ENCODE peak calls at places on chromosomes 12 and 14, in nine cellular contexts. One of them, this sample, is unnamed.

GRCh38 chr14:61561657-61562276 is 133.5 kb upstream of the HIF1A start:
- DNase-seq in nephron progenitor cell: peak; percentile 61
- DNase-seq in mammary epithelial cell: peak; percentile 91
- DNase-seq in DND-41: no peak
- DNase-seq in cardiac fibroblast: peak; percentile 99
- DNase-seq in A549: peak; percentile 95
- DNase-seq in right lobe of liver: peak; percentile 85
- DNase-seq in A673: peak; percentile 23
- DNase-seq in pancreas: peak; percentile 81
- DNase-seq in this sample: no peak

GRCh38 chr12:128402481-128402880 is 135.5 kb downstream of the TMEM132C start:
- DNase-seq in nephron progenitor cell: peak; percentile 23
- DNase-seq in mammary epithelial cell: no peak
- DNase-seq in DND-41: no peak
- DNase-seq in cardiac fibroblast: no peak
- DNase-seq in A549: no peak
- DNase-seq in right lobe of liver: no peak
- DNase-seq in A673: no peak
- DNase-seq in pancreas: no peak
- DNase-seq in this sample: no peak

GRCh38 chr12:71652656-71653055 is 11.0 kb downstream of the ZFC3H1 start:
- DNase-seq in nephron progenitor cell: no peak
- DNase-seq in mammary epithelial cell: no peak
- DNase-seq in DND-41: no peak
- DNase-seq in cardiac fibroblast: peak; percentile 9
- DNase-seq in A549: no peak
- DNase-seq in right lobe of liver: no peak
- DNase-seq in A673: no peak
- DNase-seq in pancreas: no peak
- DNase-seq in this sample: no peak

GRCh38 chr12:3746758-3747157 is 6.2 kb downstream of the CRACR2A start:
- DNase-seq in nephron progenitor cell: no peak
- DNase-seq in mammary epithelial cell: no peak
- DNase-seq in DND-41: no peak
- DNase-seq in cardiac fibroblast: no peak
- DNase-seq in A549: no peak
- DNase-seq in right lobe of liver: no peak
- DNase-seq in A673: no peak
- DNase-seq in pancreas: no peak
- DNase-seq in this sample: no peak

GRCh38 chr12:83432176-83432719 is 745.5 kb downstream of the TMTC2 start:
- DNase-seq in nephron progenitor cell: no peak
- DNase-seq in mammary epithelial cell: no peak
- DNase-seq in DND-41: no peak
- DNase-seq in cardiac fibroblast: no peak
- DNase-seq in A549: no peak
- DNase-seq in right lobe of liver: no peak
- DNase-seq in A673: peak; percentile 8
- DNase-seq in pancreas: no peak
- DNase-seq in this sample: no peak

GRCh38 chr14:64673748-64674147 is 30.5 kb upstream of the PLEKHG3 start:
- DNase-seq in nephron progenitor cell: no peak
- DNase-seq in mammary epithelial cell: peak; percentile 98
- DNase-seq in DND-41: peak; percentile 43
- DNase-seq in cardiac fibroblast: no peak
- DNase-seq in A549: no peak
- DNase-seq in right lobe of liver: no peak
- DNase-seq in A673: no peak
- DNase-seq in pancreas: no peak
- DNase-seq in this sample: no peak

GRCh38 chr12:121505513-121505912 is 75.3 kb downstream of the KDM2B start:
- DNase-seq in nephron progenitor cell: no peak
- DNase-seq in mammary epithelial cell: no peak
- DNase-seq in DND-41: no peak
- DNase-seq in cardiac fibroblast: peak; percentile 34
- DNase-seq in A549: no peak
- DNase-seq in right lobe of liver: no peak
- DNase-seq in A673: no peak
- DNase-seq in pancreas: no peak
- DNase-seq in this sample: no peak

GRCh38 chr14:99055816-99056215 is 216.2 kb downstream of the BCL11B start:
- DNase-seq in nephron progenitor cell: no peak
- DNase-seq in mammary epithelial cell: no peak
- DNase-seq in DND-41: peak; percentile 56
- DNase-seq in cardiac fibroblast: no peak
- DNase-seq in A549: no peak
- DNase-seq in right lobe of liver: no peak
- DNase-seq in A673: no peak
- DNase-seq in pancreas: no peak
- DNase-seq in this sample: no peak

GRCh38 chr14:103109789-103110415 is 13.4 kb upstream of the TNFAIP2 start:
- DNase-seq in nephron progenitor cell: peak; percentile 42
- DNase-seq in mammary epithelial cell: no peak
- DNase-seq in DND-41: no peak
- DNase-seq in cardiac fibroblast: peak; percentile 81
- DNase-seq in A549: peak; percentile 91
- DNase-seq in right lobe of liver: peak; percentile 53
- DNase-seq in A673: no peak
- DNase-seq in pancreas: no peak
- DNase-seq in this sample: peak; percentile 61

GRCh38 chr14:100474176-100474575 is 113.0 kb downstream of the BEGAIN start:
- DNase-seq in nephron progenitor cell: no peak
- DNase-seq in mammary epithelial cell: no peak
- DNase-seq in DND-41: no peak
- DNase-seq in cardiac fibroblast: no peak
- DNase-seq in A549: no peak
- DNase-seq in right lobe of liver: no peak
- DNase-seq in A673: no peak
- DNase-seq in pancreas: no peak
- DNase-seq in this sample: no peak

GRCh38 chr12:123813349-123813748 is 51.2 kb downstream of the DNAH10 start:
- DNase-seq in nephron progenitor cell: no peak
- DNase-seq in mammary epithelial cell: peak; percentile 12
- DNase-seq in DND-41: no peak
- DNase-seq in cardiac fibroblast: no peak
- DNase-seq in A549: no peak
- DNase-seq in right lobe of liver: no peak
- DNase-seq in A673: peak; percentile 53
- DNase-seq in pancreas: no peak
- DNase-seq in this sample: no peak

DNA sequence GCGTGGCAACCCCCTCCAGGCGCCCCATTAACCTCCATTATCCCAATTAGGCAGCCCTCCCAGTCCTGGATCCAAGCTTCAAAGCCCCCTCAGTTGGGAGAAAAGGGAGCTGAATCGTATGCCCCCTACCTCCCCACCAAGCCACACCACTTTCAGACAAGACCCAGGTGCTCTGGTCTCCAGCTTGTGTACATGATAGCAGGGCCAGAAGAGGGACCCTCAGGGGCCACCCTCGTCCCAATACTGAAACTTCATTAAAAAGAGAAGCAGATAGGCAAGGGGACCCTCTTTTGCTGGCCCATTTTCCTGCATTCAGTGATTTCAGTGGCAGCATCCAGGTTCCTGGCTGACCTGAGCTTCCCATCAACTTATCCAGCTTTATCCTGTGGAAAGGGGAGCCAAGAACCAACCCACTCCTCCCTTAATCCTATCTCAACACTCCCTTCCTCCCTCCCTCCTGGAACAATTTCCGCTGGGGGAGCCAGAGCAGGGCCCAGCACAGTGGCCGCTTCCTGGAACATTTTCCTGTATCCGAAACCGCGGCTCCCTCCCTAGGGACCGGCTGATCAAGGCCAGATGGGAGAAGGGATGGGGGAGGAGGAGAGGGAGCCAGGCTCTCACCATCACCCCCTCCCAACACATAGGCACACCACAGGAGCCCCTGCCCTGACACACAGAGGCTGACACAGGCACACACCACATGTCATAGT is 9.5 kb upstream of the SP7 start:
- DNase-seq in nephron progenitor cell: peak; percentile 35
- DNase-seq in mammary epithelial cell: no peak
- DNase-seq in DND-41: no peak
- DNase-seq in cardiac fibroblast: peak; percentile 64
- DNase-seq in A549: no peak
- DNase-seq in right lobe of liver: peak; percentile 42
- DNase-seq in A673: peak; percentile 94
- DNase-seq in pancreas: no peak
- DNase-seq in this sample: peak; percentile 56
- TF ChIP-seq CTCF in nephron progenitor cell: no peak
- TF ChIP-seq CTCF in mammary epithelial cell: no peak
- TF ChIP-seq CTCF in DND-41: no peak
- TF ChIP-seq CTCF in cardiac fibroblast: no peak
- TF ChIP-seq CTCF in A549: no peak
- TF ChIP-seq CTCF in right lobe of liver: no peak
- TF ChIP-seq CTCF in A673: no peak
- TF ChIP-seq CTCF in pancreas: no peak
- TF ChIP-seq CTCF in this sample: no peak

GRCh38 chr12:93767524-93767863 is 90.3 kb downstream of the CRADD start:
- DNase-seq in nephron progenitor cell: no peak
- DNase-seq in mammary epithelial cell: no peak
- DNase-seq in DND-41: peak; percentile 60
- DNase-seq in cardiac fibroblast: no peak
- DNase-seq in A549: no peak
- DNase-seq in right lobe of liver: no peak
- DNase-seq in A673: peak; percentile 26
- DNase-seq in pancreas: no peak
- DNase-seq in this sample: no peak
- TF ChIP-seq CTCF in nephron progenitor cell: no peak
- TF ChIP-seq CTCF in mammary epithelial cell: no peak
- TF ChIP-seq CTCF in DND-41: no peak
- TF ChIP-seq CTCF in cardiac fibroblast: no peak
- TF ChIP-seq CTCF in A549: no peak
- TF ChIP-seq CTCF in right lobe of liver: no peak
- TF ChIP-seq CTCF in A673: peak; percentile 8
- TF ChIP-seq CTCF in pancreas: no peak
- TF ChIP-seq CTCF in this sample: no peak

GRCh38 chr12:11497438-11497837 is 102.1 kb upstream of the PRB2 start:
- DNase-seq in nephron progenitor cell: no peak
- DNase-seq in mammary epithelial cell: no peak
- DNase-seq in DND-41: no peak
- DNase-seq in cardiac fibroblast: no peak
- DNase-seq in A549: no peak
- DNase-seq in right lobe of liver: peak; percentile 66
- DNase-seq in A673: no peak
- DNase-seq in pancreas: no peak
- DNase-seq in this sample: no peak

GRCh38 chr12:11499802-11500201 is 104.4 kb upstream of the PRB2 start:
- DNase-seq in nephron progenitor cell: no peak
- DNase-seq in mammary epithelial cell: no peak
- DNase-seq in DND-41: no peak
- DNase-seq in cardiac fibroblast: no peak
- DNase-seq in A549: no peak
- DNase-seq in right lobe of liver: no peak
- DNase-seq in A673: no peak
- DNase-seq in pancreas: no peak
- DNase-seq in this sample: no peak

GRCh38 chr12:11500861-11501230 is 105.5 kb upstream of the PRB2 start:
- DNase-seq in nephron progenitor cell: no peak
- DNase-seq in mammary epithelial cell: no peak
- DNase-seq in DND-41: no peak
- DNase-seq in cardiac fibroblast: no peak
- DNase-seq in A549: no peak
- DNase-seq in right lobe of liver: no peak
- DNase-seq in A673: no peak
- DNase-seq in pancreas: no peak
- DNase-seq in this sample: no peak

GRCh38 chr12:11497995-11498394 is 102.6 kb upstream of the PRB2 start:
- DNase-seq in nephron progenitor cell: no peak
- DNase-seq in mammary epithelial cell: no peak
- DNase-seq in DND-41: no peak
- DNase-seq in cardiac fibroblast: no peak
- DNase-seq in A549: no peak
- DNase-seq in right lobe of liver: no peak
- DNase-seq in A673: no peak
- DNase-seq in pancreas: no peak
- DNase-seq in this sample: no peak

DNA sequence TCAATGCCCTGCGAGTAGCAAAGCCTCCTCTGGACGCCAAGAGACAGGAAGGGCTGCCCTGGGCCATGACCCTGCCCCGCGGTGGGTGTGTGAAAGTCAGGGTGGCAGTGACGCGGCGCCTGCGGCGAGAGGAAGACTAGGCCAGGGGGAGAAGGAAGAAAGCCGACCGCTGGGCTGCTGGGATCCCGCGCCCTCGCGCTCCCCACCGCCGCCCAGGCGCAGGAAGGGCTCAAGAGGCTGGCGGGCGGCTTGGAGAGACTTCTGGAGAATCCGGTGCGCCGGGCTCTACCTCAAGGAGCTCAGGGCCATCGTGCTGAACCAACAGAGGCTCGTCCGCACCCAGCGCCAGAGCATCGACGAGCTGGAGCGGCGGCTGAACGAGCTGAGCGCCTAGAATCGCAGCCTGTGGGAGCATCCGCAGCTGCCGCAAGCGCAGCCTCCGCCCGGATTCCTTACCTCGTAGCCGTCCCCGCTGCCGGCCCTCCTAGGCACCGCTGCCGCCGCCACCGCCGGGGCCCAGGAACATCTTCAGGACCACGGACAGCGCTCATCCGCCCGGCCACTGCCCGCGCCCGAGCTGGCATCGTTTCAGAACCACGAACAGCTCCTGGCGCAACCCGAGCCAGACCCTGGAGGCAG is 105.0 kb upstream of the PRB2 start:
- DNase-seq in nephron progenitor cell: peak; percentile 99
- DNase-seq in mammary epithelial cell: peak; percentile 73
- DNase-seq in DND-41: peak; percentile 66
- DNase-seq in cardiac fibroblast: peak; percentile 65
- DNase-seq in A549: peak; percentile 52
- DNase-seq in right lobe of liver: peak; percentile 79
- DNase-seq in A673: peak; percentile 89
- DNase-seq in pancreas: peak; percentile 80
- DNase-seq in this sample: peak; percentile 64
- TF ChIP-seq CTCF in nephron progenitor cell: no peak
- TF ChIP-seq CTCF in mammary epithelial cell: no peak
- TF ChIP-seq CTCF in DND-41: no peak
- TF ChIP-seq CTCF in cardiac fibroblast: no peak
- TF ChIP-seq CTCF in A549: no peak
- TF ChIP-seq CTCF in right lobe of liver: no peak
- TF ChIP-seq CTCF in A673: no peak
- TF ChIP-seq CTCF in pancreas: no peak
- TF ChIP-seq CTCF in this sample: no peak

DNA sequence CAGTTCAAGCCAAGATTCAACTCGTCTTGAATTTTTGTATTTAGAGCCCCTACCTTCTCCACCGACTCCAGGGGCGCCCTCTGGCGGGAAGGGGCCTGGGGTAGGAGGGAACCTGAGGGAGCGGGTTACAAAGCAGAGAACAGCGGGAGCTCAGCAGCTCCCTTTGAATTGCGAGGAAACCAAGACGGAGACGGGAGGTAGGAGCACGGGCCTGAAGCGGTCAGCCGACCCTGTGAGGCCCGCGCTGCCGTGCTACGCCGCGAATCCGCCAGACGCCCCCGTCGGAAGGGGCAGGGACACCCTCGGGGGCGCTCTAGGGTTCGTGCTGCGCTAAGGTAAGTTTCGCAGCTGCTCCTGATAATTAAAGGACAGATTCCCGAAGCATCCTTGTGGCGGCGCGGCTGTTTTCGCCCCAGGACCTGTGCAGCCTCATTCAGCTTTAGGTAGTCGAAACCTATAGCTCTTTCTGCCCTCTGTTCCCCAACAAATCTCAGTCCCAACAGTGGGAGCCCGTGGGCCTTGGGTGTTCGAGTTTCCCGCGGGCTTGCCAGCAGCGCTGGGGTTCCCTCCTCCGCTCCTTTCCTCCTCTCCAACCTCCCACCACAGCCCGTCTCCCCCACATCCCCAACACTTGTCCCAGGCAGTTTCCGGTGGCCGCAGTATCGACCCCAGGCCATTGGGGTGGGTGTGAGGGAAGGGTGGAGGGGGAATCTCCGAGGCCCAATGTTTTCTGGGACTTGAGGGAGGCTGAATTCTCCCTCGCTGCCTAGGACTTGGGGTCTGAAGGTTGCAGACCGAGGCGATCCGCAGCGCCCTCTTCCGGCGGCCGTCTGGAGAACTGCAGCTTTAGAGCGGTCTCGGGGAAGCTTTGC is 5.1 kb upstream of the NKX2-1 start:
- DNase-seq in nephron progenitor cell: peak; percentile 86
- DNase-seq in mammary epithelial cell: no peak
- DNase-seq in DND-41: no peak
- DNase-seq in cardiac fibroblast: no peak
- DNase-seq in A549: peak; percentile 78
- DNase-seq in right lobe of liver: no peak
- DNase-seq in A673: peak; percentile 74
- DNase-seq in pancreas: no peak
- DNase-seq in this sample: peak; percentile 89
- TF ChIP-seq CTCF in nephron progenitor cell: peak; percentile 76
- TF ChIP-seq CTCF in mammary epithelial cell: peak; percentile 49
- TF ChIP-seq CTCF in DND-41: no peak
- TF ChIP-seq CTCF in cardiac fibroblast: peak; percentile 30
- TF ChIP-seq CTCF in A549: peak; percentile 60
- TF ChIP-seq CTCF in right lobe of liver: peak; percentile 69
- TF ChIP-seq CTCF in A673: peak; percentile 91
- TF ChIP-seq CTCF in pancreas: no peak
- TF ChIP-seq CTCF in this sample: peak; percentile 91